ENCODE peak calls at places on chromosomes 12 and 14, in ten cellular contexts. E is fibroblast of the aortic adventitia; S is PC-9; D is glutamatergic neuron; F is body of pancreas; C is astrocyte; A is lower leg skin; T is CD4-positive, alpha-beta T cell; L is foreskin fibroblast; K is tibial nerve. O is an unnamed sample.

GRCh38 chr14:42855159-42855558 is 1248.5 kb downstream of the LRFN5 start:
- DNase-seq in F (no peak), E (peak; percentile 22), C (no peak), D (no peak), L (peak; percentile 4), A (no peak), S (no peak), K (no peak), T (no peak), O (no peak)

GRCh38 chr12:105369014-105369413 is 38.5 kb downstream of the C12orf75 start:
- DNase-seq in C (peak; percentile 73), F (no peak), D (no peak), S (no peak), K (no peak), L (peak; percentile 86), A (no peak), T (no peak), E (peak; percentile 85), O (no peak)

GRCh38 chr12:65306603-65307501 is 28.4 kb downstream of the MSRB3 start:
- DNase-seq in T (no peak), S (peak; percentile 32), A (no peak), E (peak; percentile 76), D (no peak), L (peak; percentile 80), C (peak; percentile 51), F (peak; percentile 27), K (peak; percentile 25), O (peak; percentile 54)

GRCh38 chr14:24437020-24437735 is 5.4 kb downstream of the SDR39U1 start:
- DNase-seq in F (no peak), L (no peak), S (no peak), D (no peak), A (no peak), K (no peak), C (no peak), E (no peak), T (no peak), O (no peak)

GRCh38 chr14:105394714-105395537 is 3.4 kb upstream of the TEX22 start:
- DNase-seq in D (no peak), C (no peak), T (no peak), F (no peak), E (no peak), L (no peak), S (no peak), K (no peak), A (no peak), O (no peak)

GRCh38 chr14:30125322-30125944 is 197.8 kb upstream of the PRKD1 start:
- DNase-seq in A (no peak), C (no peak), K (no peak), T (no peak), S (no peak), E (no peak), D (no peak), F (no peak), L (no peak), O (no peak)

GRCh38 chr12:65364021-65364420 is 85.5 kb downstream of the MSRB3 start:
- DNase-seq in A (no peak), C (peak; percentile 36), E (peak; percentile 25), F (no peak), D (no peak), K (no peak), T (no peak), L (peak; percentile 24), S (no peak), O (no peak)

GRCh38 chr12:122141911-122142725 is 31.9 kb downstream of the IL31 start:
- DNase-seq in L (no peak), C (no peak), D (no peak), E (no peak), K (no peak), S (no peak), T (no peak), F (no peak), A (no peak), O (no peak)

GRCh38 chr14:76763362-76764041 is 2.2 kb downstream of the VASH1 start:
- DNase-seq in E (peak; percentile 27), A (peak; percentile 69), C (peak; percentile 37), T (no peak), S (no peak), L (no peak), D (no peak), F (no peak), K (no peak), O (no peak)

GRCh38 chr14:72894623-72895378 is 900 bp upstream of the DPF3 start:
- DNase-seq in S (no peak), K (no peak), F (peak; percentile 44), D (no peak), L (peak; percentile 62), A (no peak), C (no peak), T (no peak), E (no peak), O (peak; percentile 33)

GRCh38 chr12:30462249-30462648 is 233.4 kb downstream of the IPO8 start:
- DNase-seq in A (no peak), F (no peak), L (no peak), D (no peak), S (no peak), E (no peak), C (no peak), K (no peak), T (no peak), O (no peak)

GRCh38 chr12:28191690-28192089 is 1.4 kb downstream of the CCDC91 start:
- DNase-seq in A (no peak), C (peak; percentile 4), T (no peak), D (no peak), F (peak; percentile 56), L (no peak), K (peak; percentile 8), S (peak; percentile 3), E (peak; percentile 12), O (peak; percentile 11)

GRCh38 chr12:124233041-124233836 is 61.7 kb upstream of the RFLNA start:
- DNase-seq in L (peak; percentile 71), K (no peak), A (no peak), C (peak; percentile 98), T (no peak), S (no peak), E (peak; percentile 97), F (peak; percentile 16), D (no peak), O (no peak)

GRCh38 chr12:4164591-4165558 is 108.7 kb upstream of the CCND2 start:
- DNase-seq in E (peak; percentile 22), T (peak; percentile 42), F (no peak), A (no peak), S (no peak), D (peak; percentile 65), C (peak; percentile 59), K (no peak), L (peak; percentile 87), O (no peak)

GRCh38 chr14:93269341-93270068 is 62.4 kb downstream of the UBR7 start:
- DNase-seq in T (no peak), K (no peak), A (no peak), F (no peak), D (no peak), E (peak; percentile 58), C (peak; percentile 73), L (peak; percentile 73), S (no peak), O (no peak)

DNA sequence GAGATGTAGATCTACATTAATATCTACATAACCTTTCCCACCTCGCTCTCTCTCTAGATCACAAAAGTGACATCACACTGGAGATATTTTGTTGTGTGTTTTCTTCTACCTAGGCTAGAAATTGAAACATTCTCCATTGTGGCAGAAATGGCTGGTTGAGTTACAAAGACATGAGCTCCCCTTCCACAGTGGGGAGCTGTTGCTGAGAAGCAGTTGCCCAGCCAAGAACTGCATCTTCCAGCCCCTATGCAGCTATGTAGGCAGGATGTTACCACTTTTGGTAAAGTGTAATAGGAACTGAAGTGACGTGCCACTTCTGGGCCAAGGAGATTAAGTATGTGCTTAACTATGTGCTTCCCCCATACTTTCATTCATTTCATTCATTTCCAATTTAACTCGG is 138.7 kb upstream of the E2F7 start:
- DNase-seq in T (no peak), D (no peak), A (no peak), L (no peak), F (no peak), E (no peak), K (no peak), C (no peak), S (no peak), O (peak; percentile 14)
- TF ChIP-seq CTCF in T (no peak), D (no peak), A (no peak), L (no peak), F (no peak), E (no peak), K (no peak), C (peak; percentile 4), S (no peak), O (no peak)

DNA sequence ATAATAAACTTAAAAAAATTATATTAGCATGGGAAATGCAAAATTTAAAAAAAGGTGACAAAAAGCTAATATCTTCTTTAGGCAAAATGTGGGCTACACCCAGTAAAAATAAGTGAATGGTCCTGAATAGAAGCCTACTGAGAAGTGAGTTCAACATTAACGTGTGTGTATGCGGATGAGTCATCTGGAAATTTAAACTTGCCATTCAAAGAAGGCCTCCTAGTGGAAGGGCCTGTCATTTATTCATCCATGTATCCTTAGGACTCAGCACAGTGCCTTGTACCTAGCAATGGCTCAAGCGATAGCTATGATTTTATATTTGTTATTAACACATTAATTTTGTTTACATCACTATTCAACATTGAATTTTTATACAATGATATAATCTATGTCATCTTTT is 226.2 kb downstream of the NUBPL start:
- DNase-seq in F (no peak), D (no peak), A (no peak), T (no peak), S (no peak), C (no peak), L (no peak), E (no peak), K (no peak), O (no peak)
- TF ChIP-seq CTCF in F (no peak), D (no peak), A (no peak), T (no peak), S (no peak), C (no peak), L (no peak), E (no peak), K (no peak), O (no peak)

GRCh38 chr14:103504991-103505565 is 17.6 kb downstream of the CKB start:
- DNase-seq in E (no peak), L (no peak), S (no peak), C (no peak), F (no peak), K (no peak), D (no peak), T (no peak), A (peak; percentile 73), O (no peak)
- TF ChIP-seq CTCF in E (peak; percentile 15), L (peak; percentile 2), S (peak; percentile 34), C (peak; percentile 21), F (no peak), K (no peak), D (peak; percentile 19), T (no peak), A (no peak), O (no peak)

DNA sequence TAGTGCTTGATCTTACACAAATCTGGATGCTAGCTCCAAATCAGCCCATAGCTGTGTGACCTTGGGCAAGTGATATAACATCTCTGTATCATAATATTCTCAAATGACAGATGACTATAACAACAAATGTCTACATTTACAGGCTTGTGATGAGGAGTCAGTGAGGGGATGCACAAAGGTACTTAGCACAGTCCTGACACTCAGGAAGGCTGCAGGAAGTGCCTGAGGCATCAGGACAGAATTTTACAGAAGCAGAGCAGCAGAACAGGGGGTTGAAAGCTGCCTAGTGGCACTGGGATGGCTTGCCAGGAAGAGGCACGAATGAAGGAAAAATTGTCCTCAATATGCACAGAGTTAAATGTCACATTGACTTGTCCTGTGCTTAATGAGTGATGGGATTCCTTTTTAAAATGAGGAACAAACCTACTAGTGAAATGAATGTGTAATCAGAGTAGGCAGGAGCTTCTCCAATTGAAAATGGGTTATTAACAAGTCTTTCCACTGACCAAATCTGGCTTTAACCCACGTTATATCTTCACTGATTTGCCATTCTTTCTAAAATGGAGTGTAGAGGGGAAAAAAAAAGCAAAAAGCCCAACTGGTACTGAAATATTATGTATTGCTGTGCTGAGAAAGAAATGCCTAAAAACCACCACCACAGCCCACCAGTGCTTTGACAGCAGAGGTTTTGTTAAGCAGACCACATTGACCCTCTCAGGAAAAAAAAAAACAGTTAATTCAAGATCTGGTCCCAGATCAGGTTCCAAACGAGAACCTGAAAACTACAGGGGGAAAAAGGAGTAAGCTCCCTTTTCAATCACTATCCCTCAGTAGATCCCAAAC is 11.6 kb downstream of the BTG1 start:
- DNase-seq in K (no peak), E (no peak), D (no peak), A (no peak), T (no peak), C (no peak), L (no peak), S (no peak), F (no peak), O (no peak)
- TF ChIP-seq CTCF in K (no peak), E (no peak), D (no peak), A (no peak), T (no peak), C (no peak), L (no peak), S (no peak), F (no peak), O (no peak)

O was measured in Calu3.